ENCODE peak calls at places on chromosomes 1 and 21, in eight cellular contexts. X is occipital lobe, P is astrocyte of the hippocampus, S is WTC11, R is brain microvascular endothelial cell, H is uterus, B is NCI-H2171 treated with DMSO at 0.1 percent for 48 hours, G is SHP77. C is an unnamed sample.

GRCh38 chr1:29975036-29975694 is 738.8 kb downstream of the PTPRU start:
- DNase-seq in X (no peak), P (peak), S (peak), R (peak), H (no peak), B (no peak), G (no peak), C (peak)

GRCh38 chr1:155976913-155977606 is 1.3 kb downstream of the ARHGEF2 start:
- DNase-seq in X (no peak), P (no peak), S (no peak), R (no peak), H (no peak), B (no peak), G (no peak), C (no peak)

GRCh38 chr1:54199151-54199764 is 572 bp downstream of the CYB5RL start:
- DNase-seq in X (no peak), P (no peak), S (no peak), R (no peak), H (no peak), B (peak), G (no peak), C (no peak)

GRCh38 chr1:108028841-108029401 is 63.9 kb upstream of the VAV3 start:
- DNase-seq in X (no peak), P (no peak), S (no peak), R (no peak), H (no peak), B (no peak), G (no peak), C (no peak)

GRCh38 chr1:71414229-71414628 is 333.4 kb upstream of the ZRANB2 start:
- DNase-seq in X (no peak), P (no peak), S (no peak), R (no peak), H (no peak), B (peak), G (no peak), C (no peak)

GRCh38 chr1:15414450-15414823 is 4.7 kb downstream of the EFHD2 start:
- DNase-seq in X (no peak), P (no peak), S (no peak), R (no peak), H (no peak), B (no peak), G (no peak), C (no peak)

GRCh38 chr1:233614173-233614742 is 352 bp downstream of the KCNK1 start:
- DNase-seq in X (peak), P (peak), S (peak), R (no peak), H (peak), B (peak), G (no peak), C (peak)

GRCh38 chr1:177858222-177858894 is 111.5 kb downstream of the SEC16B start:
- DNase-seq in X (no peak), P (peak), S (no peak), R (no peak), H (peak), B (peak), G (peak), C (peak)

GRCh38 chr1:167059045-167059728 is 31.0 kb downstream of the GPA33 start:
- DNase-seq in X (peak), P (peak), S (peak), R (peak), H (peak), B (peak), G (peak), C (peak)

GRCh38 chr1:239814306-239814881 is 277.3 kb upstream of the FMN2 start:
- DNase-seq in X (peak), P (peak), S (peak), R (peak), H (peak), B (no peak), G (no peak), C (peak)

GRCh38 chr1:235954306-235955283 is 87.9 kb upstream of the LYST start:
- DNase-seq in X (no peak), P (peak), S (no peak), R (peak), H (no peak), B (no peak), G (no peak), C (peak)

GRCh38 chr1:112262301-112262700 is 133.7 kb upstream of the CTTNBP2NL start:
- DNase-seq in X (no peak), P (no peak), S (no peak), R (no peak), H (no peak), B (peak), G (no peak), C (no peak)

GRCh38 chr1:182889997-182890396 is 50.9 kb downstream of the DHX9 start:
- DNase-seq in X (no peak), P (no peak), S (no peak), R (no peak), H (no peak), B (no peak), G (no peak), C (no peak)

GRCh38 chr1:228082975-228083870 is 715 bp downstream of the ARF1 start:
- DNase-seq in X (no peak), P (peak), S (no peak), R (no peak), H (peak), B (no peak), G (no peak), C (peak)

GRCh38 chr1:52554756-52555155 is 1.9 kb upstream of the TUT4 start:
- DNase-seq in X (no peak), P (peak), S (no peak), R (no peak), H (no peak), B (no peak), G (no peak), C (no peak)

GRCh38 chr1:82586473-82586872 is 785.7 kb downstream of the ADGRL2 start:
- DNase-seq in X (no peak), P (no peak), S (no peak), R (no peak), H (no peak), B (no peak), G (no peak), C (no peak)

GRCh38 chr1:34866762-34867109 is 7.2 kb upstream of the SMIM12 start:
- DNase-seq in X (no peak), P (no peak), S (no peak), R (no peak), H (no peak), B (no peak), G (no peak), C (no peak)

GRCh38 chr1:31020007-31020790 is 45.3 kb downstream of the PUM1 start:
- DNase-seq in X (no peak), P (no peak), S (no peak), R (no peak), H (no peak), B (peak), G (no peak), C (no peak)

GRCh38 chr1:180228648-180229482 is 1.2 kb upstream of the LHX4 start:
- DNase-seq in X (no peak), P (peak), S (peak), R (no peak), H (no peak), B (no peak), G (no peak), C (no peak)

GRCh38 chr1:114558548-114558947 is 22.9 kb downstream of the BCAS2 start:
- DNase-seq in X (no peak), P (peak), S (no peak), R (no peak), H (no peak), B (peak), G (no peak), C (peak)

GRCh38 chr21:42454791-42455190 is 41.2 kb downstream of the RSPH1 start:
- DNase-seq in X (no peak), P (no peak), S (no peak), R (no peak), H (no peak), B (no peak), G (no peak), C (no peak)

GRCh38 chr1:231934797-231935196 is 308.2 kb downstream of the DISC1 start:
- DNase-seq in X (no peak), P (peak), S (no peak), R (no peak), H (no peak), B (peak), G (peak), C (no peak)

GRCh38 chr1:16122361-16122881 is 33.4 kb downstream of the EPHA2 start:
- DNase-seq in X (no peak), P (peak), S (no peak), R (no peak), H (no peak), B (no peak), G (no peak), C (peak)

GRCh38 chr1:181646723-181647122 is 163.4 kb downstream of the CACNA1E start:
- DNase-seq in X (no peak), P (no peak), S (no peak), R (no peak), H (no peak), B (no peak), G (no peak), C (no peak)

GRCh38 chr1:184242507-184242943 is 144.3 kb upstream of the C1orf21 start:
- DNase-seq in X (no peak), P (peak), S (no peak), R (peak), H (no peak), B (no peak), G (no peak), C (peak)

GRCh38 chr1:9362488-9362887 is 69.8 kb downstream of the SPSB1 start:
- DNase-seq in X (no peak), P (no peak), S (no peak), R (no peak), H (no peak), B (no peak), G (no peak), C (no peak)

GRCh38 chr1:200260587-200261335 is 149.1 kb downstream of the ZNF281 start:
- DNase-seq in X (no peak), P (no peak), S (no peak), R (no peak), H (no peak), B (peak), G (no peak), C (no peak)

GRCh38 chr1:210129759-210130158 is 102.8 kb upstream of the SERTAD4 start:
- DNase-seq in X (no peak), P (no peak), S (no peak), R (no peak), H (no peak), B (no peak), G (no peak), C (no peak)

GRCh38 chr1:174364996-174365760 is 82.6 kb upstream of the GPR52 start:
- DNase-seq in X (no peak), P (no peak), S (no peak), R (no peak), H (no peak), B (no peak), G (no peak), C (no peak)

GRCh38 chr1:145922266-145922665 is 3.7 kb upstream of the PEX11B start:
- DNase-seq in X (no peak), P (no peak), S (no peak), R (no peak), H (no peak), B (no peak), G (no peak), C (no peak)

GRCh38 chr1:98468111-98468717 is 193.3 kb upstream of the SNX7 start:
- DNase-seq in X (no peak), P (peak), S (no peak), R (peak), H (no peak), B (peak), G (peak), C (peak)

GRCh38 chr1:1341549-1342021 is 7.6 kb downstream of the DVL1 start:
- DNase-seq in X (no peak), P (no peak), S (no peak), R (no peak), H (no peak), B (no peak), G (no peak), C (no peak)